ENCODE peak calls at places on chromosome 14, in five cellular contexts. One of them, this sample, is unnamed. For H3K9me3, the result is how much of the 10 kb centered on the place peaks cover.

GRCh38 chr14:68894802-68895201 is 84.3 kb downstream of the ACTN1 start:
- DNase-seq in esophagus squamous epithelium: no peak
- DNase-seq in stomach: no peak
- DNase-seq in neuronal stem cell: no peak
- DNase-seq in tibial nerve: no peak
- DNase-seq in this sample: no peak

GRCh38 chr14:61342486-61342885 is 21.1 kb downstream of the PRKCH start:
- DNase-seq in esophagus squamous epithelium: no peak
- DNase-seq in stomach: no peak
- DNase-seq in neuronal stem cell: no peak
- DNase-seq in tibial nerve: no peak
- DNase-seq in this sample: peak

GRCh38 chr14:74249433-74250375 is 10.5 kb downstream of the VSX2 start:
- DNase-seq in esophagus squamous epithelium: no peak
- DNase-seq in stomach: no peak
- DNase-seq in neuronal stem cell: no peak
- DNase-seq in tibial nerve: no peak
- DNase-seq in this sample: no peak

GRCh38 chr14:20632831-20633771 is 8.4 kb downstream of the OR6S1 start:
- DNase-seq in esophagus squamous epithelium: no peak
- DNase-seq in stomach: peak
- DNase-seq in neuronal stem cell: peak
- DNase-seq in tibial nerve: no peak
- DNase-seq in this sample: no peak

GRCh38 chr14:99479903-99480855 is 480 bp downstream of the SETD3 start:
- DNase-seq in esophagus squamous epithelium: peak
- DNase-seq in stomach: peak
- DNase-seq in neuronal stem cell: peak
- DNase-seq in tibial nerve: no peak
- DNase-seq in this sample: peak

GRCh38 chr14:67285876-67286452 is 44.7 kb downstream of the PALS1 start:
- DNase-seq in esophagus squamous epithelium: no peak
- DNase-seq in stomach: no peak
- DNase-seq in neuronal stem cell: no peak
- DNase-seq in tibial nerve: no peak
- DNase-seq in this sample: no peak

GRCh38 chr14:88550078-88550477 is 4.7 kb downstream of the PTPN21 start:
- DNase-seq in esophagus squamous epithelium: no peak
- DNase-seq in stomach: no peak
- DNase-seq in neuronal stem cell: no peak
- DNase-seq in tibial nerve: no peak
- DNase-seq in this sample: no peak

GRCh38 chr14:33357225-33358010 is 418.7 kb downstream of the NPAS3 start:
- DNase-seq in esophagus squamous epithelium: no peak
- DNase-seq in stomach: peak
- DNase-seq in neuronal stem cell: no peak
- DNase-seq in tibial nerve: no peak
- DNase-seq in this sample: no peak

GRCh38 chr14:32224731-32225377 is 21.8 kb upstream of the RNU6-8 start:
- DNase-seq in esophagus squamous epithelium: no peak
- DNase-seq in stomach: no peak
- DNase-seq in neuronal stem cell: no peak
- DNase-seq in tibial nerve: no peak
- DNase-seq in this sample: no peak

GRCh38 chr14:63504628-63505027 is 38.5 kb downstream of the PPP2R5E start:
- DNase-seq in esophagus squamous epithelium: no peak
- DNase-seq in stomach: no peak
- DNase-seq in neuronal stem cell: no peak
- DNase-seq in tibial nerve: no peak
- DNase-seq in this sample: no peak

GRCh38 chr14:48936352-48936751 is 649.8 kb downstream of the RPS29 start:
- DNase-seq in esophagus squamous epithelium: no peak
- DNase-seq in stomach: no peak
- DNase-seq in neuronal stem cell: peak
- DNase-seq in tibial nerve: no peak
- DNase-seq in this sample: no peak

GRCh38 chr14:93115920-93116675 is at the start of gene ITPK1:
- DNase-seq in esophagus squamous epithelium: no peak
- DNase-seq in stomach: peak
- DNase-seq in neuronal stem cell: peak
- DNase-seq in tibial nerve: peak
- DNase-seq in this sample: peak

GRCh38 chr14:102933618-102934231 is 11.3 kb downstream of the AMN start:
- DNase-seq in esophagus squamous epithelium: no peak
- DNase-seq in stomach: no peak
- DNase-seq in neuronal stem cell: no peak
- DNase-seq in tibial nerve: no peak
- DNase-seq in this sample: no peak

GRCh38 chr14:51977075-51977474 is 12.3 kb upstream of the RTRAF start:
- DNase-seq in esophagus squamous epithelium: no peak
- DNase-seq in stomach: no peak
- DNase-seq in neuronal stem cell: no peak
- DNase-seq in tibial nerve: no peak
- DNase-seq in this sample: no peak

GRCh38 chr14:54737132-54737711 is 165.4 kb downstream of the GCH1 start:
- DNase-seq in esophagus squamous epithelium: no peak
- DNase-seq in stomach: no peak
- DNase-seq in neuronal stem cell: no peak
- DNase-seq in tibial nerve: no peak
- DNase-seq in this sample: no peak

GRCh38 chr14:55138091-55138490 is 9.0 kb downstream of the LGALS3 start:
- DNase-seq in esophagus squamous epithelium: no peak
- DNase-seq in stomach: no peak
- DNase-seq in neuronal stem cell: no peak
- DNase-seq in tibial nerve: no peak
- DNase-seq in this sample: no peak

GRCh38 chr14:51653855-51654548 is 2.3 kb downstream of the FRMD6 start:
- DNase-seq in esophagus squamous epithelium: no peak
- DNase-seq in stomach: no peak
- DNase-seq in neuronal stem cell: no peak
- DNase-seq in tibial nerve: no peak
- DNase-seq in this sample: no peak

GRCh38 chr14:95196268-95196667 is 38.9 kb upstream of the DICER1 start:
- DNase-seq in esophagus squamous epithelium: no peak
- DNase-seq in stomach: no peak
- DNase-seq in neuronal stem cell: no peak
- DNase-seq in tibial nerve: no peak
- DNase-seq in this sample: no peak

GRCh38 chr14:22251090-22251489 is 337.9 kb downstream of the DAD1 start:
- DNase-seq in esophagus squamous epithelium: no peak
- DNase-seq in stomach: no peak
- DNase-seq in neuronal stem cell: no peak
- DNase-seq in tibial nerve: no peak
- DNase-seq in this sample: no peak

GRCh38 chr14:75525969-75526368 is 3.7 kb downstream of the BATF start:
- DNase-seq in esophagus squamous epithelium: no peak
- DNase-seq in stomach: no peak
- DNase-seq in neuronal stem cell: no peak
- DNase-seq in tibial nerve: no peak
- DNase-seq in this sample: no peak

GRCh38 chr14:73764406-73764805 is 50.2 kb upstream of the PNMA1 start:
- DNase-seq in esophagus squamous epithelium: no peak
- DNase-seq in stomach: no peak
- DNase-seq in neuronal stem cell: no peak
- DNase-seq in tibial nerve: no peak
- DNase-seq in this sample: no peak

GRCh38 chr14:25464078-25464477 is 414.1 kb upstream of the STXBP6 start:
- DNase-seq in esophagus squamous epithelium: no peak
- DNase-seq in stomach: no peak
- DNase-seq in neuronal stem cell: no peak
- DNase-seq in tibial nerve: no peak
- DNase-seq in this sample: no peak

GRCh38 chr14:25464772-25465171 is 414.8 kb upstream of the STXBP6 start:
- DNase-seq in esophagus squamous epithelium: no peak
- DNase-seq in stomach: no peak
- DNase-seq in neuronal stem cell: no peak
- DNase-seq in tibial nerve: no peak
- DNase-seq in this sample: no peak

GRCh38 chr14:25461780-25462179 is 411.8 kb upstream of the STXBP6 start:
- DNase-seq in esophagus squamous epithelium: no peak
- DNase-seq in stomach: no peak
- DNase-seq in neuronal stem cell: no peak
- DNase-seq in tibial nerve: no peak
- DNase-seq in this sample: no peak

DNA sequence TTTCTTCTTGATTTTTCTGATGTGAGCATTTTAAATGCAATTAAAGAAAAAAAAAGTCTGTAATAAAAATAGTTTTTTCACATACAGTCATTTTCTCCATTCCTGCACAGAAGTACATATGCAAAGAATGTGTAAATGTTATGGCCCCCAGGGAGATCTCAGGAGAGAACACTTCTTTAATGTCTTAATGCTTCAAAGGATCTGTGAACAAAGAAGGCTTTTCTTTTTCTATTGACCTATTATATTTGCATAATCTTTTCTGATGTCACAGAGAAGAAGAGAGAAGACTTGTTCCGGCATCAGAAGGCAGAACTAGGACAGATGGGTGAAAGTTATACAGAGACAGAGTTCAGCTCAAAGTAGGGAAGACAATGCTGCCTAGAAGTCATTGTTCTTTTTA is 413.5 kb upstream of the STXBP6 start:
- DNase-seq in esophagus squamous epithelium: no peak
- DNase-seq in stomach: no peak
- DNase-seq in neuronal stem cell: no peak
- DNase-seq in tibial nerve: no peak
- DNase-seq in this sample: no peak
- H3K9me3 ChIP-seq in esophagus squamous epithelium: under half
- H3K9me3 ChIP-seq in stomach: under half
- H3K9me3 ChIP-seq in neuronal stem cell: under half
- H3K9me3 ChIP-seq in tibial nerve: under half
- H3K9me3 ChIP-seq in this sample: under half

GRCh38 chr14:58635041-58635440 is 2.7 kb upstream of the DACT1 start:
- DNase-seq in esophagus squamous epithelium: no peak
- DNase-seq in stomach: no peak
- DNase-seq in neuronal stem cell: no peak
- DNase-seq in tibial nerve: no peak
- DNase-seq in this sample: no peak
- H3K9me3 ChIP-seq in esophagus squamous epithelium: under half
- H3K9me3 ChIP-seq in stomach: under half
- H3K9me3 ChIP-seq in neuronal stem cell: under half
- H3K9me3 ChIP-seq in tibial nerve: under half
- H3K9me3 ChIP-seq in this sample: under half

DNA sequence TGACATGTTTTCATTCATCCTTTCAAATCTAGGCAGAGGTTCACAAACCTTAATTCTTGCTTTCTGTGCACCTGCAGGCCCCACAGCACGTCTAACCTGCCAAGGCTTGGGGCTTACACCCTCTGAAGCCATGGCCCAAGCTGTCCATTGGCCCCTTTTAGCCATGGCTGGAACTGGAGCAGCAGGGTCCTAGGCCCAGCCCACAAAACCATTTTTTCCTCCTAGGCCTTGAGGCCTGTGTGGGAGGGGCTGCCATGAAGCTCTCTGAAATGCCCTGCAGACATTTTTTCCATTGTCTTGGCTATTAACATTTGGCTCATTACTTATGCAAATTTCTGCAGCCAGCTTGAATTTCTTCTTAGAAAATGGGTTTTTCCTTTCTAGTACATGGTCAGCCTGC is 547.5 kb downstream of the KCNH5 start:
- DNase-seq in esophagus squamous epithelium: no peak
- DNase-seq in stomach: no peak
- DNase-seq in neuronal stem cell: no peak
- DNase-seq in tibial nerve: no peak
- DNase-seq in this sample: no peak
- H3K9me3 ChIP-seq in esophagus squamous epithelium: under half
- H3K9me3 ChIP-seq in stomach: under half
- H3K9me3 ChIP-seq in neuronal stem cell: under half
- H3K9me3 ChIP-seq in tibial nerve: under half
- H3K9me3 ChIP-seq in this sample: under half

GRCh38 chr14:97058071-97058470 is 260.9 kb downstream of the VRK1 start:
- DNase-seq in esophagus squamous epithelium: no peak
- DNase-seq in stomach: no peak
- DNase-seq in neuronal stem cell: no peak
- DNase-seq in tibial nerve: no peak
- DNase-seq in this sample: no peak
- H3K9me3 ChIP-seq in esophagus squamous epithelium: under half
- H3K9me3 ChIP-seq in stomach: under half
- H3K9me3 ChIP-seq in neuronal stem cell: under half
- H3K9me3 ChIP-seq in tibial nerve: under half
- H3K9me3 ChIP-seq in this sample: under half

GRCh38 chr14:89614009-89614691 is 197.1 kb upstream of the FOXN3 start:
- DNase-seq in esophagus squamous epithelium: no peak
- DNase-seq in stomach: no peak
- DNase-seq in neuronal stem cell: no peak
- DNase-seq in tibial nerve: no peak
- DNase-seq in this sample: no peak

GRCh38 chr14:89603938-89604480 is 187.0 kb upstream of the FOXN3 start:
- DNase-seq in esophagus squamous epithelium: no peak
- DNase-seq in stomach: no peak
- DNase-seq in neuronal stem cell: no peak
- DNase-seq in tibial nerve: no peak
- DNase-seq in this sample: no peak

GRCh38 chr14:89607453-89607852 is 190.4 kb upstream of the FOXN3 start:
- DNase-seq in esophagus squamous epithelium: no peak
- DNase-seq in stomach: no peak
- DNase-seq in neuronal stem cell: no peak
- DNase-seq in tibial nerve: no peak
- DNase-seq in this sample: no peak

GRCh38 chr14:89613260-89614008 is 196.4 kb upstream of the FOXN3 start:
- DNase-seq in esophagus squamous epithelium: no peak
- DNase-seq in stomach: no peak
- DNase-seq in neuronal stem cell: no peak
- DNase-seq in tibial nerve: no peak
- DNase-seq in this sample: no peak

DNA sequence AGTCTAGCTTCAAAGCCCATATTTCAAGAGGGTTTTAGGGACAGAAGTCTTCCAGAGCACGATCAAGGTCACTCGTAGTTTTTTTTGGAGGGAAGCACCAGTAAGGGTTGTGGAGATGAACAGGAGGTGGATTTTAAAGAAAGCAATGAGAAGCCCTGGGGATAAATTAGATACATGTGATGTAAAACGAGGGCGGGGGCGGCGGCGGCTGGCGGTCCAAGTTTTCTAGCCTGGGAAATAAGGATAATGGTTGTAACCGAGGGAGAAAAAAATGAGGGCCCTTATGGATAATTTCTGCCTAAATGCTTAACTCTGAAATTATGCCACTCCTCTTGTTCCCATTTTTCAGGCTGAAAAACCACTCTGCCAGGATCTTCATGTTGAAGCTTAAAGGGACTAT is 192.7 kb upstream of the FOXN3 start:
- DNase-seq in esophagus squamous epithelium: no peak
- DNase-seq in stomach: no peak
- DNase-seq in neuronal stem cell: no peak
- DNase-seq in tibial nerve: no peak
- DNase-seq in this sample: no peak
- H3K9me3 ChIP-seq in esophagus squamous epithelium: under half
- H3K9me3 ChIP-seq in stomach: under half
- H3K9me3 ChIP-seq in neuronal stem cell: under half
- H3K9me3 ChIP-seq in tibial nerve: under half
- H3K9me3 ChIP-seq in this sample: under half

This sample was measured in T-helper 17 cell.